ENCODE peak calls at places on chromosomes 6 and 20, in four cellular contexts. S is fibroblast of pulmonary artery, F is epithelial cell of esophagus, G is lung. I is an unnamed sample.
A peak's percentile ranks its signal among the peaks of the same experiment; 100 is the strongest.

GRCh38 chr6:158707120-158707519 is 57.3 kb downstream of the SYTL3 start:
- DNase-seq in S (peak; percentile 44), F (peak; percentile 63), G (peak; percentile 71), I (peak; percentile 71)

GRCh38 chr6:15303920-15304291 is 58.0 kb downstream of the JARID2 start:
- DNase-seq in S (no peak), F (no peak), G (no peak), I (no peak)

GRCh38 chr6:3159805-3160781 is 2.7 kb upstream of the TUBB2A start:
- DNase-seq in S (peak; percentile 47), F (peak; percentile 78), G (no peak), I (no peak)

GRCh38 chr6:29509239-29509638 is 21.5 kb upstream of the MAS1L start:
- DNase-seq in S (no peak), F (no peak), G (no peak), I (no peak)

GRCh38 chr6:50825375-50826036 is 6.8 kb downstream of the TFAP2B start:
- DNase-seq in S (no peak), F (no peak), G (no peak), I (no peak)

GRCh38 chr6:34414999-34415858 is 10.6 kb downstream of the RPS10 start:
- DNase-seq in S (peak; percentile 88), F (peak; percentile 71), G (peak; percentile 51), I (peak; percentile 88)

GRCh38 chr20:2299301-2299700 is 3.5 kb downstream of the TGM3 start:
- DNase-seq in S (no peak), F (peak; percentile 57), G (peak; percentile 65), I (no peak)

GRCh38 chr6:131660195-131660594 is 23.1 kb downstream of the ENPP3 start:
- DNase-seq in S (peak; percentile 20), F (peak; percentile 83), G (no peak), I (peak; percentile 4)

GRCh38 chr6:56595490-56596122 is 47.1 kb downstream of the DST start:
- DNase-seq in S (peak; percentile 46), F (peak; percentile 81), G (no peak), I (peak; percentile 58)

GRCh38 chr20:34514897-34515483 is 1.2 kb upstream of the DYNLRB1 start:
- DNase-seq in S (no peak), F (no peak), G (no peak), I (no peak)

GRCh38 chr6:108640104-108640503 is 79.4 kb downstream of the FOXO3 start:
- DNase-seq in S (no peak), F (no peak), G (no peak), I (no peak)

GRCh38 chr20:40961686-40962640 is 66.7 kb upstream of the TOP1 start:
- DNase-seq in S (peak; percentile 11), F (no peak), G (no peak), I (no peak)

GRCh38 chr6:149235130-149235561 is 82.4 kb upstream of the TAB2 start:
- DNase-seq in S (peak; percentile 92), F (peak; percentile 84), G (peak; percentile 51), I (peak; percentile 96)

GRCh38 chr20:55375920-55376319 is 629.4 kb downstream of the CBLN4 start:
- DNase-seq in S (no peak), F (no peak), G (no peak), I (no peak)

GRCh38 chr20:3678198-3678597 is 3.6 kb downstream of the ADAM33 start:
- DNase-seq in S (no peak), F (no peak), G (no peak), I (no peak)

GRCh38 chr20:25470045-25470444 is 62.6 kb downstream of the GINS1 start:
- DNase-seq in S (peak; percentile 38), F (peak; percentile 72), G (no peak), I (peak; percentile 61)

GRCh38 chr6:134768936-134769335 is 181.0 kb downstream of the ALDH8A1 start:
- DNase-seq in S (no peak), F (peak; percentile 26), G (no peak), I (no peak)

GRCh38 chr20:237918-238317 is 10.9 kb downstream of the DEFB129 start:
- DNase-seq in S (no peak), F (no peak), G (no peak), I (no peak)

GRCh38 chr6:1607236-1607556 is 2.5 kb upstream of the FOXC1 start:
- DNase-seq in S (no peak), F (no peak), G (no peak), I (no peak)
- H3K4me3 ChIP-seq in S (no peak overlapping the region), F (no peak overlapping the region), G (no peak overlapping the region), I (no peak overlapping the region)

GRCh38 chr6:71194730-71195129 is 93.9 kb upstream of the OGFRL1 start:
- DNase-seq in S (peak; percentile 89), F (peak; percentile 35), G (no peak), I (peak; percentile 83)

GRCh38 chr6:71187136-71187535 is 101.5 kb upstream of the OGFRL1 start:
- DNase-seq in S (no peak), F (no peak), G (no peak), I (no peak)

DNA sequence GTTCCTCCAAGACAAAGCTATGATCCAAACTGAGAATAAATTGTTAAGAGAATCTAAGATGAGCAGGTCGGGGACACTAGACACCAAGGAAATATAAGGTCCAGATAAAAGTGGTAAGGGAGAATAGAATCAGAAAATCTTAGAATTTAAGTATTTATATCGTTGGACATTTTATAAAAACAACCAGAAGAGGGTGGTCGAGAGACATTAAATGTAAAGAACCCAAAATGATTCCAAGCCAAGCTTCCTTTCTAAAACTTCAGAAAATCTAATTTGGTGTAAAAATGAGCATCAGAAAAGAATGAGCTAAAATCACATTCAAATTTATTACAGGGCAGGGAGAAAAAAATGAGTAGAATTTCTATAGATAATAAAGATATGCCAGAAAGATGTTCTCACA is 97.8 kb upstream of the OGFRL1 start:
- DNase-seq in S (peak; percentile 71), F (peak; percentile 38), G (no peak), I (peak; percentile 72)
- TF ChIP-seq CTCF in S (peak; percentile 33), F (no peak), G (peak; percentile 9), I (peak; percentile 33)

GRCh38 chr6:10556496-10557391 is 35.6 kb downstream of the GCNT2 start:
- DNase-seq in S (no peak), F (no peak), G (no peak), I (no peak)

GRCh38 chr6:10555625-10556309 is 34.6 kb downstream of the GCNT2 start:
- DNase-seq in S (peak; percentile 4), F (peak; percentile 59), G (peak; percentile 36), I (peak; percentile 26)

GRCh38 chr6:10559492-10560150 is 38.5 kb downstream of the GCNT2 start:
- DNase-seq in S (no peak), F (no peak), G (no peak), I (no peak)

GRCh38 chr6:10557886-10558285 is 36.7 kb downstream of the GCNT2 start:
- DNase-seq in S (no peak), F (no peak), G (no peak), I (no peak)

DNA sequence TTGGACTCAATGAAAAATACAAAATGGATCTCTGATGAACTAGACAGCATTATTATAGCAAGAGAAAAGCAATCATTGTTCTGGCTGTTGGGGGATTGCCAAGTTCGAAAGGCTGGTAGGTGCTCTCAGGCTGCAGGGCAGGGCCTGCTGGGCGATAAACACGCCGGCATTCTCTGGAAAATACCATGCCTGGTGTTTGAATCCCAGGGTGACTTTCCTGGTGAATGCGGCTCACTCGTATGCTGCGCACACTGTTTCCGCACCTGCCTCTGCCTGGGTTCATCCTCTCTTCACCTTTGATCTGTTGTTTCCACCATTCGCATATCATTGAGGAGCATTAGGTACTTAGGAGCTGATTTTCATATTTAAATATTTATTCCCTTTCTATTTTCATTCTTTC is 37.4 kb downstream of the GCNT2 start:
- DNase-seq in S (no peak), F (no peak), G (no peak), I (no peak)
- H3K4me3 ChIP-seq in S (no peak overlapping the region), F (no peak overlapping the region), G (no peak overlapping the region), I (no peak overlapping the region)

DNA sequence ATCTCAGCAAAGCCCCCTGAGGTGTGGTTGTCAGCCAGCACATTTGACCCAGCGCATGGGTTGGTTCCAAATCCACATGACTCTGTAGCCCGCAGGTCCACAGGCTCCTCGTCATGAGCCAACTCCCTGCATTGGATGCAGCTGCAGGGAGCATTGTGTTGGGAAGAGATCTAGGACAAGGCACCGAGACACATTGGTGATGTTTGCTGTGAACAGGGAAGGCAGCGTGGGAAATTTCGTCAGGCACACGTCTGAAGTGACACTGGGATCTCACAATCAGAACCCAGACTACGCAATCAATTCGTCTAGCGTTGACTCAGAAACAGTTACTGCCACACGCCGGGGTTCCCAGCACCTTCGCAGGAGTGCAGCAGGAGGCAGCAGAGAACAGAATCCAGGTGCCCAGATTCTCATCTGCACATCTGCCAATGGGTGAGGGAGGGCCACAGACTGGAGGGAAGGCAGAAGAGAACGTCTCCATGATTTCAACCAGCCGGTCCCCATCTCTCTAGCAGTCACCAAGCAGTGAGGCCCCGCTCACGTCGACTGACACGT is 177.0 kb downstream of the TTLL2 start:
- DNase-seq in S (peak; percentile 33), F (no peak), G (no peak), I (peak; percentile 24)
- TF ChIP-seq CTCF in S (peak; percentile 33), F (no peak), G (no peak), I (peak; percentile 48)

GRCh38 chr6:154447929-154448328 is 62.6 kb downstream of the CNKSR3 start:
- DNase-seq in S (peak; percentile 85), F (no peak), G (no peak), I (peak; percentile 62)
- H3K4me3 ChIP-seq in S (peak overlapping the region; percentile 10), F (no peak overlapping the region), G (no peak overlapping the region), I (no peak overlapping the region)

GRCh38 chr6:154501287-154501868 is 9.1 kb downstream of the CNKSR3 start:
- DNase-seq in S (no peak), F (no peak), G (no peak), I (no peak)

GRCh38 chr6:154502564-154502963 is 7.9 kb downstream of the CNKSR3 start:
- DNase-seq in S (no peak), F (no peak), G (no peak), I (no peak)

GRCh38 chr6:154498340-154498934 is 12.0 kb downstream of the CNKSR3 start:
- DNase-seq in S (no peak), F (no peak), G (no peak), I (no peak)

GRCh38 chr6:154499854-154500589 is 10.5 kb downstream of the CNKSR3 start:
- DNase-seq in S (no peak), F (no peak), G (no peak), I (no peak)

DNA sequence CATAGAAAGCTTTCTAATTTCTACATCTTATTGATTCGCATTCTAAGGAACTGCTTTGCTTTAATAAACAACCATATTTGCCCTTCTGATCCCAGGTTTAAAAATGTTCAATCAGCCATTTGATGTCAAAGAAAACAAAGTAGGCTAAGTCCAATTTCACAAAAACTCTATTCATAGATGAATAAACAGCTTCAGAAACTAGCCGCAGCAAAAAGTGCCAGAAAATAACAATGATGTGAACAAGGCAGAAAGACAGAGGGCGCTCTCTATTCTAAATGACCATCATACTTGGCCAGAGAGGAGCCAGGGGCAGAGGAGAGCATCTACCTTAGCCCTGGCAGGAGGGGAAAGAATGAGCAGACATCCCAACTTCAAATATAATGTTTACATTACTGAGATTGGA is 9.7 kb downstream of the CNKSR3 start:
- DNase-seq in S (no peak), F (no peak), G (no peak), I (no peak)
- TF ChIP-seq CTCF in S (peak; percentile 51), F (peak; percentile 29), G (no peak), I (peak; percentile 68)

GRCh38 chr6:42818878-42819277 is 37.0 kb downstream of the BICRAL start:
- DNase-seq in S (no peak), F (no peak), G (no peak), I (no peak)
- H3K4me3 ChIP-seq in S (no peak overlapping the region), F (no peak overlapping the region), G (no peak overlapping the region), I (no peak overlapping the region)